ENCODE peak calls at places on chromosomes 12 and 14, in six cellular contexts. G, Q, P, L, U and R are unnamed samples.
A peak's percentile ranks its signal among the peaks of the same experiment; 100 is the strongest.

GRCh38 chr12:122825773-122826724 is 9.2 kb upstream of the HIP1R start:
- DNase-seq in U (no peak), P (no peak), G (no peak), L (no peak), Q (no peak), R (no peak)

GRCh38 chr12:45893240-45893639 is 97.1 kb downstream of the SCAF11 start:
- DNase-seq in P (peak; percentile 16), U (no peak), L (no peak), G (peak; percentile 13), Q (no peak), R (no peak)

GRCh38 chr14:94850332-94851211 is 80.7 kb upstream of the GSC start:
- DNase-seq in L (no peak), U (no peak), G (no peak), P (no peak), Q (no peak), R (no peak)

GRCh38 chr14:105883066-105884005 is 357.0 kb downstream of the TMEM121 start:
- DNase-seq in P (no peak), G (no peak), Q (no peak), L (no peak), U (no peak), R (no peak)

GRCh38 chr12:111248221-111248620 is 120.7 kb downstream of the PHETA1 start:
- DNase-seq in P (no peak), L (no peak), Q (no peak), G (no peak), U (no peak), R (no peak)

GRCh38 chr14:49940805-49941421 is 48.0 kb downstream of the ARF6 start:
- DNase-seq in G (no peak), Q (no peak), P (no peak), U (no peak), L (no peak), R (no peak)

GRCh38 chr12:32104572-32105355 is 1.9 kb upstream of the BICD1 start:
- DNase-seq in L (no peak), P (peak; percentile 33), Q (no peak), U (no peak), G (no peak), R (no peak)

GRCh38 chr14:55077691-55078151 is 26.3 kb downstream of the MAPK1IP1L start:
- DNase-seq in L (no peak), U (no peak), P (no peak), G (peak; percentile 62), Q (no peak), R (no peak)

GRCh38 chr14:104797112-104798044 is 1.8 kb upstream of the AKT1 start:
- DNase-seq in L (no peak), Q (no peak), U (no peak), G (peak; percentile 39), P (no peak), R (no peak)

GRCh38 chr12:120282229-120282628 is 9.5 kb downstream of the RNU4-2 start:
- DNase-seq in G (no peak), L (no peak), Q (no peak), U (no peak), P (no peak), R (no peak)

GRCh38 chr12:106138646-106139421 is at the start of gene NUAK1:
- DNase-seq in Q (no peak), P (no peak), U (no peak), G (no peak), L (peak; percentile 29), R (no peak)
- TF ChIP-seq POLR2A in Q (no peak), P (no peak), U (no peak), G (no peak), L (no peak), R (no peak)

GRCh38 chr12:131113562-131113961 is 159.9 kb downstream of the ADGRD1 start:
- DNase-seq in G (no peak), U (no peak), Q (no peak), L (no peak), P (no peak), R (no peak)
- TF ChIP-seq TAF1 in G (no peak), U (no peak), Q (no peak), L (no peak), P (no peak), R (no peak)

GRCh38 chr14:23145794-23146422 is 26.9 kb upstream of the CEBPE start:
- DNase-seq in P (no peak), L (no peak), G (no peak), Q (no peak), U (no peak), R (no peak)
- TF ChIP-seq POLR2AphosphoS5 in P (no peak), L (no peak), G (no peak), Q (no peak), U (no peak), R (no peak)

GRCh38 chr14:76953196-76953945 is 75.1 kb downstream of the IRF2BPL start:
- DNase-seq in G (peak; percentile 45), Q (no peak), P (no peak), L (peak; percentile 66), U (no peak), R (no peak)
- TF ChIP-seq POLR2A in G (no peak), Q (no peak), P (no peak), L (no peak), U (peak; percentile 37), R (no peak)

DNA sequence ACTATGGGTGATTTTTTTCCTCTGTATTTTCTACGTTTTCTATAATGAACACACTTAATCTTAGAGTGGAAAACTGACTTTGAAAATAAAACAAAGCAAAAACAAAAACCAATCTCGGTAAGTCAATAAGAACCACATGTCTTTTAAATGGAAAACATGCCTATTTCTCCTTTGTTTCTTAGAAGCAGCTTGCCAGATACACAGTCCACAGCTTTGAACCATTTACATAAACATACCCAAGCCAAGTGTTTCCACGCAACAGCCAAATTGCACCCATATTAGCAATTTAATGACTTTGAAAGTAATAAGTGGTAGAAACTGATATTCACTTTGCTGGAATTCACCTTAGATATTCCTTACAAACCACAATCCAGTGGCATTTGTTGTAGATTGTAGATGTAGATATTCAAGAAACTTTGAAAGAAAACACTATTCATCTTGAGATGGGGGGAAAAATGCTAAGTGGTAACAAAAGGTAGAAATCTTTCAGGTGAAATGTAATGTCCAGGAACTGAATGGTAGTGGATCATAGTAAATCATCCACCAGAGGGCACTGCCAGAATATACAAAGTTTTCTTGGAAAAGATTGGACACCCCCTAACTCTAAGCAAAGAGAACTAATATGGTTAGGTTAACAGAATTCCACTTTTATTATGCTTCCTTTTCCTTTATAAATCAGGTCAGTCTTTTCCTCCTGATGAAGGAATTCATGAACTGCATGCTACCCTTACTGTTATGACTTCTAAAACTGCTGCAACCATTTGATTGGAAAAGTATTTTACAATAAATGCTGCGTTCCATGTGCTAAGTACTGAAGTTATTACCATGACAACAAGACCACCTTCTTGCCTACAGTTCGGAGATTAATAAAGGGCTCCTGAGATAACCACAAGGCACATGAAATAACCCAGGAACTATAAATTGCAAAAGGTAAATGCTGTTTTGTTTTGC is 69.8 kb downstream of the RERG start:
- DNase-seq in P (no peak), Q (no peak), L (no peak), U (no peak), G (peak; percentile 5), R (no peak)
- TF ChIP-seq TAF1 in P (no peak), Q (no peak), L (no peak), U (no peak), G (no peak), R (no peak)

GRCh38 chr12:26126340-26127284 is 1.8 kb upstream of the BHLHE41 start:
- DNase-seq in P (peak; percentile 50), L (no peak), U (no peak), Q (no peak), G (peak; percentile 28), R (peak; percentile 52)
- TF ChIP-seq POLR2AphosphoS5 in P (no peak), L (no peak), U (no peak), Q (no peak), G (no peak), R (no peak)

DNA sequence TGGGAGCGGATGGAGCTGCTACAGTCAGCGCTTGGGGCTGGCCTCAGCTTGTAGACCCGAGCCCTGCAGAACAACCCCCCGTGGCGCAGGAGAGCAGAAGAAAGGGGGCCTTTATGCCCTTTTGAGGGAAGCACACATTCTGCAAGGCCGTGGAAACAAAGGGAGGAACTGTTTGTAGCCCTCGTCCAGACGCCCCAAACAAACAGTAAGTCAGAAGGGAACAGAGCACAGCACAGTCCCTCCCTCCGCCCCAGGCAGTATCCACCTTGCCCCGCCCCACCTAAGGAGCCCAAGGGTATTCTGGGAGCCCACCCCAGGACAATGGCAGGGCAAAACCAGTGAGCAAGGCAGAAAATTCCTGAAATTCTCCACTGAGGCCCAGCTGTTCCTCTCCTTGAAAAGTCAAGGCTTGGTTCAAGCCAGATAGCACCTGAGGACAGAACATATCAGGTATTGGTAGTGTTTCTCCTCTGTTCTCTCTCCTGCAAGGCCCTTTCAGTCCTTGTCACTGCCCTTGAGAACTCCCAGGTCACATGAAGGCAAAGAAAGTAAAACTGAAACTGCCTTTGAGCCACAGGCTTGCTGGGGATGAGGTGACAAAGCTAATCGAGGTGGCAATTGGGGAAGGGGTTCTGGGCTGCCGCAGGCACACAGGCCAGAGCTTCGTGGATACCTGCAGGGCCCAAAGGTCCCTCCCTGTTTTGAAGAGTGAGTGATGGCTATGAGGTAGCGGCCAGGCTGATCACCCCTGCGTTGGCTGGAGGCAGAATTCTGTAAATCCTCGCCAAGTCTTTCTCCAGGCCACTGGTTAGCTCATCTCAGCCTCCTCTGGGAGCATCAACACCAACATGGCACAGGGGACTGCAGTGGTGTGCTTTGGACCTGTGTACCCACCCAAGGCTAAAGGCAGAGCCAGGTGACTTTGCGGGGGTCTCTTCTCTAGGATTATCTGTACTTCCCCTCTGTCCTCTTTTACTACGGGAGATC is 499 bp downstream of the DGLUCY start:
- DNase-seq in L (peak; percentile 67), P (peak; percentile 77), U (peak; percentile 86), G (peak; percentile 79), Q (peak; percentile 81), R (peak; percentile 69)
- TF ChIP-seq POLR2A in L (peak; percentile 67), P (peak; percentile 77), U (peak; percentile 82), G (peak; percentile 71), Q (peak; percentile 75), R (peak; percentile 47)

GRCh38 chr12:10331642-10332239 is 24.1 kb downstream of the KLRD1 start:
- DNase-seq in P (peak; percentile 17), Q (no peak), U (no peak), L (no peak), G (peak; percentile 49), R (no peak)
- TF ChIP-seq TAF1 in P (no peak), Q (no peak), U (no peak), L (no peak), G (no peak), R (no peak)

GRCh38 chr12:128715485-128715884 is 108.3 kb downstream of the SLC15A4 start:
- DNase-seq in U (no peak), G (no peak), L (no peak), P (no peak), Q (no peak), R (no peak)

GRCh38 chr12:128708789-128709188 is 115.0 kb downstream of the SLC15A4 start:
- DNase-seq in Q (no peak), P (no peak), U (no peak), L (no peak), G (no peak), R (no peak)

GRCh38 chr12:128712622-128713021 is 111.1 kb downstream of the SLC15A4 start:
- DNase-seq in Q (no peak), P (no peak), G (no peak), L (no peak), U (no peak), R (no peak)

GRCh38 chr12:128707488-128707887 is 116.3 kb downstream of the SLC15A4 start:
- DNase-seq in L (no peak), P (peak; percentile 79), G (no peak), U (no peak), Q (no peak), R (no peak)

DNA sequence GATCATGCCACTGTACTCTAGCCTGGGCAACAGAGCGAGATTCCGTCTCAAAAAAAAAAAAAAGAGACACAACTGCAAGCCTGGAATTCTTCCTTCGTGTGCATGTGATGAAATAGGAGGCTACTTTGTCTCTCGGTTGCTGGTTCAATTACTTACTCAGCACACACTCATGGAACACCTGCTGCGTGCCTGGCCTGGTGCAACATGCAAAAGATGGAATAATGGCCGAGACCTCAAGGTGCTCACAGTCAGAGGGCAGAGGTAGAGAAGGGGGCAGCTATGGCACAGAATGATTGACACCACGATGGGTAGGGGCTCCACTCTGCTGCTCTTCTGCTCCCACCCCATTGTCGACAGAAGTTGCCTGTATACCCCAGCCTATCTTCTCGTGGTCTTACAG is 112.3 kb downstream of the SLC15A4 start:
- DNase-seq in U (no peak), Q (no peak), P (no peak), L (no peak), G (no peak), R (no peak)
- TF ChIP-seq POLR2AphosphoS5 in U (no peak), Q (no peak), P (no peak), L (no peak), G (no peak), R (no peak)